ENCODE peak calls at places on chromosomes 13 and 19, in ten cellular contexts. F, N, O, J, L, C, A, X, S and I are unnamed samples.

GRCh38 chr13:46728777-46729176 is 68.2 kb downstream of the ESD start:
- DNase-seq in F (no peak), N (no peak), O (no peak), J (peak), L (no peak), C (no peak), A (peak), X (no peak), S (peak), I (peak)

GRCh38 chr19:3319643-3320353 is 46.6 kb upstream of the NFIC start:
- DNase-seq in F (no peak), N (no peak), O (no peak), J (peak), L (no peak), C (no peak), A (no peak), X (peak), S (peak), I (no peak)

GRCh38 chr13:79780240-79780639 is 299.3 kb downstream of the NDFIP2 start:
- DNase-seq in F (no peak), N (no peak), O (no peak), J (no peak), L (no peak), C (no peak), A (no peak), X (peak), S (no peak), I (no peak)

GRCh38 chr13:54486421-54487166 is 1458.0 kb downstream of the OLFM4 start:
- DNase-seq in F (no peak), N (no peak), O (no peak), J (no peak), L (no peak), C (no peak), A (no peak), X (no peak), S (no peak), I (no peak)

GRCh38 chr19:2977001-2977685 is at the start of gene TLE6:
- DNase-seq in F (peak), N (peak), O (peak), J (peak), L (peak), C (peak), A (peak), X (peak), S (peak), I (peak)

GRCh38 chr13:33123066-33123940 is 107.1 kb downstream of the KL start:
- DNase-seq in F (peak), N (no peak), O (no peak), J (peak), L (no peak), C (no peak), A (no peak), X (peak), S (no peak), I (no peak)

GRCh38 chr19:8352134-8352827 is 9.2 kb upstream of the KANK3 start:
- DNase-seq in F (no peak), N (no peak), O (no peak), J (no peak), L (no peak), C (no peak), A (peak), X (peak), S (no peak), I (no peak)

GRCh38 chr19:11194657-11195056 is 2.7 kb downstream of the KANK2 start:
- DNase-seq in F (no peak), N (no peak), O (no peak), J (no peak), L (no peak), C (no peak), A (no peak), X (no peak), S (no peak), I (no peak)

GRCh38 chr19:8221161-8221560 is 12.0 kb downstream of the CERS4 start:
- DNase-seq in F (peak), N (no peak), O (no peak), J (no peak), L (no peak), C (no peak), A (no peak), X (no peak), S (no peak), I (no peak)

GRCh38 chr13:30142502-30143211 is 164.7 kb downstream of the KATNAL1 start:
- DNase-seq in F (peak), N (no peak), O (no peak), J (peak), L (no peak), C (no peak), A (no peak), X (peak), S (peak), I (peak)